ENCODE peak calls at places on chromosomes 13 and 19, in four cellular contexts. K is tibial nerve, S is ascending aorta, I is psoas muscle. L is an unnamed sample.

GRCh38 chr13:111265701-111266035 is 54.8 kb upstream of the TEX29 start:
- DNase-seq in K (no peak), I (no peak), S (no peak), L (no peak)

GRCh38 chr13:93079294-93079693 is 147.3 kb upstream of the GPC6 start:
- DNase-seq in I (no peak), K (no peak), S (no peak), L (no peak)

GRCh38 chr19:51368366-51369282 is at the start of gene CLDND2:
- DNase-seq in K (no peak), I (peak; percentile 47), S (no peak), L (no peak)

GRCh38 chr13:29883941-29884518 is 33.6 kb upstream of the UBL3 start:
- DNase-seq in S (no peak), K (no peak), I (no peak), L (no peak)

GRCh38 chr13:26679411-26679810 is 81.2 kb downstream of the GPR12 start:
- DNase-seq in K (no peak), I (no peak), S (no peak), L (no peak)

GRCh38 chr13:85254641-85255040 is 544.6 kb downstream of the SLITRK6 start:
- DNase-seq in K (no peak), S (no peak), I (no peak), L (no peak)

GRCh38 chr19:4413588-4413987 is 11.1 kb downstream of the CHAF1A start:
- DNase-seq in S (no peak), K (no peak), I (no peak), L (no peak)

GRCh38 chr13:19781526-19781925 is 1.2 kb downstream of the PSPC1 start:
- DNase-seq in S (peak; percentile 13), K (no peak), I (no peak), L (no peak)

GRCh38 chr13:80084086-80084676 is 256.7 kb downstream of the SPRY2 start:
- DNase-seq in S (no peak), K (no peak), I (no peak), L (no peak)

GRCh38 chr13:46676378-46676725 is 120.6 kb downstream of the ESD start:
- DNase-seq in I (no peak), K (no peak), S (no peak), L (no peak)

GRCh38 chr13:60577761-60578160 is 180.7 kb downstream of the TDRD3 start:
- DNase-seq in S (no peak), K (no peak), I (no peak), L (no peak)

GRCh38 chr13:102680133-102680717 is 14.6 kb downstream of the METTL21C start:
- DNase-seq in I (no peak), K (no peak), S (no peak), L (no peak)

GRCh38 chr19:30161770-30162169 is 210.4 kb upstream of the ZNF536 start:
- DNase-seq in I (peak; percentile 3), S (no peak), K (no peak), L (no peak)

GRCh38 chr13:37925878-37926473 is 56.4 kb upstream of the TRPC4 start:
- DNase-seq in K (no peak), I (no peak), S (no peak), L (no peak)

GRCh38 chr13:94181461-94182107 is 297.9 kb downstream of the DCT start:
- DNase-seq in K (no peak), S (no peak), I (no peak), L (no peak)

GRCh38 chr19:44552324-44552723 is 22.8 kb upstream of the CEACAM20 start:
- DNase-seq in K (no peak), S (no peak), I (no peak), L (peak; percentile 43)

GRCh38 chr13:20441066-20441465 is 84.6 kb downstream of the CRYL1 start:
- DNase-seq in K (no peak), S (no peak), I (no peak), L (no peak)

GRCh38 chr13:35534343-35534742 is 57.9 kb upstream of the MAB21L1 start:
- DNase-seq in K (no peak), I (no peak), S (no peak), L (no peak)

GRCh38 chr19:43606569-43607229 is 5.2 kb upstream of the SRRM5 start:
- DNase-seq in S (no peak), I (no peak), K (no peak), L (no peak)

GRCh38 chr19:55674459-55674840 is 576 bp upstream of the EPN1 start:
- DNase-seq in K (no peak), S (no peak), I (no peak), L (no peak)

GRCh38 chr13:27858046-27858445 is 61.8 kb upstream of the PDX1 start:
- DNase-seq in I (no peak), K (no peak), S (no peak), L (no peak)

GRCh38 chr19:54207908-54208783 is 7.5 kb downstream of the RPS9 start:
- DNase-seq in S (peak; percentile 86), I (peak; percentile 73), K (peak; percentile 75), L (peak; percentile 43)
- H3K4me3 ChIP-seq in S (no peak overlapping the region), I (peak overlapping the region; percentile 18), K (no peak overlapping the region), L (no peak overlapping the region)

GRCh38 chr19:807627-808175 is 10.4 kb downstream of the PTBP1 start:
- DNase-seq in I (no peak), K (no peak), S (no peak), L (no peak)

GRCh38 chr19:808176-808741 is 11.0 kb downstream of the PTBP1 start:
- DNase-seq in K (no peak), S (no peak), I (no peak), L (no peak)

GRCh38 chr19:805600-806550 is 8.6 kb downstream of the PTBP1 start:
- DNase-seq in K (no peak), I (no peak), S (no peak), L (no peak)

GRCh38 chr19:805161-805561 is 7.9 kb downstream of the PTBP1 start:
- DNase-seq in K (no peak), I (no peak), S (no peak), L (no peak)

DNA sequence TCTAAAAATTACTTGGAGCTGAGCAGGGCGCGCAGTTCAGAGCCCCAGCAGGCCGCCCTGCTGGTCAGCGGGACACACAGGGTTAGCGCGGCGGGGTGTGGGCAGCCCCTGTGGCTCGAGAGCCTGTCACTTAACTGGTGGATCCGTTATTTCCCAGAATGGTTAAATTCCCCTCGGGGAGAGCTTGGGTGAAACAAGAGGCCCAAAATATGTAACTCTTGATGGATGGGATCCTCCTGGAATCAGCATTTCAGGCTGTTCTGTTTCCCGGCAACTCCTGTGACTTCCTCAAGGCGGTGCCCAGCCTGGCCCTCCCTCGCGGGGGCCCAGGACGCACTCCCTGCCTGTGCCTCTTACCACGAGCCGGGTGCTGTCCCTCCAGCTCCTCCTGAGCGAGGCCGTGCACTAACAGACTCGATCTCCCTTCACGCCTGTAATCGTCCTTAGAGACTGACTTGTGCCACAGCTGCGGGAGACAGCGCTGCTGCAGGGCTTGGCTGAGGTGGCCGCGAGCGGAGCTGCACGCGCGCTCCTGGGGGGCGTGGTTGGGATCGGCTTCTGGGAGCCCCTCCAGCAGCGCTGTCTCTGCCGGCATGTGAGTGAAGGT is 9.7 kb downstream of the PTBP1 start:
- DNase-seq in K (no peak), S (no peak), I (no peak), L (no peak)
- TF ChIP-seq CTCF in K (no peak), S (no peak), I (no peak), L (no peak)

GRCh38 chr13:48068952-48069351 is 26.0 kb downstream of the MED4 start:
- DNase-seq in S (no peak), K (no peak), I (no peak), L (no peak)

GRCh38 chr13:48072304-48072703 is 22.6 kb downstream of the MED4 start:
- DNase-seq in K (no peak), I (no peak), S (no peak), L (no peak)

GRCh38 chr13:48070942-48071341 is 24.0 kb downstream of the MED4 start:
- DNase-seq in I (no peak), K (no peak), S (no peak), L (no peak)

GRCh38 chr13:48068036-48068435 is 26.9 kb downstream of the MED4 start:
- DNase-seq in S (no peak), I (no peak), K (no peak), L (no peak)

DNA sequence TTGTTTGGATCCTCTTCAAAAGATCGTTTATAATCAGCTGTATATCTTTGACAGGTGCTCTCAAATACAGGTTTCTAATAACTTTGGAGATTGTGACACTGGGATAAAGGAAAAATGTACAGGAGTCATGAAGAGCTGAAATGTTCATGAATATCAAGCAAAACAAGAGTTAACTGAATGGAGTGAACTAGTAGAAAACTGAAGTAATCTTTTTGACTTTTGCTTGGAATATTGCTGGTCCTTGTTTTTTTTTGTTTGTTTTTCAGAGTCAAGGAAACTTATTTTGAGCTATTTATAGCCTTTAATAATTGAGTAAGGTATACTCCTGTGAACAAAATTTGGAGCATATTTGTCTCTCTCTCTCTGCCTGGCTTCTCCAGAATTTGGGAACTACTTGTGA is 25.3 kb downstream of the MED4 start:
- DNase-seq in K (no peak), I (no peak), S (no peak), L (no peak)
- H3K9me3 ChIP-seq in K (peaks cover 17% of the 10 kb centered on the region), I (peaks cover 47% of the 10 kb centered on the region), S (peaks cover 9% of the 10 kb centered on the region), L (peaks cover 50% of the 10 kb centered on the region)

GRCh38 chr13:112586334-112586733 is 1.6 kb downstream of the TUBGCP3 start:
- DNase-seq in I (no peak), K (no peak), S (no peak), L (no peak)
- H3K4me3 ChIP-seq in I (no peak overlapping the region), K (no peak overlapping the region), S (no peak overlapping the region), L (no peak overlapping the region)